ENCODE peak calls at places on chromosome 18, in four cellular contexts. F is ovary; I is sigmoid colon; J is CD8-positive, alpha-beta T cell. G is an unnamed sample. For H3K4me1, the result is how much of the 10 kb centered on the place peaks cover.

GRCh38 chr18:11857177-11857887 is 6.1 kb downstream of the CHMP1B start:
- DNase-seq in F (peak), J (no peak), I (peak), G (no peak)

GRCh38 chr18:7062844-7063243 is 54.8 kb downstream of the LAMA1 start:
- DNase-seq in J (no peak), F (no peak), I (no peak), G (no peak)

GRCh38 chr18:393558-393957 is 106.9 kb downstream of the COLEC12 start:
- DNase-seq in F (no peak), I (no peak), J (no peak), G (no peak)

GRCh38 chr18:24677011-24677410 is 216.6 kb downstream of the HRH4 start:
- DNase-seq in F (no peak), I (no peak), J (no peak), G (no peak)

GRCh38 chr18:50188652-50189051 is 6.3 kb downstream of the MYO5B start:
- DNase-seq in I (no peak), F (no peak), J (no peak), G (no peak)

GRCh38 chr18:9474103-9474982 is 970 bp upstream of the RALBP1 start:
- DNase-seq in F (peak), I (peak), J (no peak), G (no peak)

GRCh38 chr18:12334280-12335262 is 26.5 kb downstream of the TUBB6 start:
- DNase-seq in F (no peak), J (no peak), I (peak), G (no peak)

GRCh38 chr18:67385455-67385854 is 131.1 kb downstream of the DSEL start:
- DNase-seq in J (no peak), F (no peak), I (no peak), G (no peak)

GRCh38 chr18:43797347-43797746 is 520.1 kb upstream of the SYT4 start:
- DNase-seq in F (no peak), J (no peak), I (no peak), G (no peak)

GRCh38 chr18:8689431-8689830 is 15.9 kb upstream of the MTCL1 start:
- DNase-seq in I (no peak), J (no peak), F (no peak), G (no peak)

GRCh38 chr18:23311346-23312103 is 141.6 kb upstream of the RIOK3 start:
- DNase-seq in I (no peak), J (no peak), F (no peak), G (no peak)

DNA sequence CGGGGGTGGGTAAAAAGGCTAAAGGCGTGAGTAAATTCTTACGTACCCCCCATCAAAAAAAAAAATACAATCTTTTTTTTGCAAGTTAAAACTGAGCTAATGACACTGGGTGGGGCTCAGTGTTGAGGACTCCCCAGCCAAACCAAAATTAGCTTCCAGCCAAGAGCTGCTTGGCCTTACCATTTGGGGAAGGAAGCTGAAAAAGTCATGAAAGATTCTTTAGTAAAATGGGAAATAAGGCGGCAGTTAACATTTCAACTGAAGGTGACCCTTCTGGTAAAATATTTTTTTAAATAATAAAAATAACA is 16.4 kb downstream of the SMAD7 start:
- DNase-seq in J (no peak), I (no peak), F (no peak), G (no peak)
- H3K4me1 ChIP-seq in J (half or more), I (half or more), F (under half), G (half or more)

DNA sequence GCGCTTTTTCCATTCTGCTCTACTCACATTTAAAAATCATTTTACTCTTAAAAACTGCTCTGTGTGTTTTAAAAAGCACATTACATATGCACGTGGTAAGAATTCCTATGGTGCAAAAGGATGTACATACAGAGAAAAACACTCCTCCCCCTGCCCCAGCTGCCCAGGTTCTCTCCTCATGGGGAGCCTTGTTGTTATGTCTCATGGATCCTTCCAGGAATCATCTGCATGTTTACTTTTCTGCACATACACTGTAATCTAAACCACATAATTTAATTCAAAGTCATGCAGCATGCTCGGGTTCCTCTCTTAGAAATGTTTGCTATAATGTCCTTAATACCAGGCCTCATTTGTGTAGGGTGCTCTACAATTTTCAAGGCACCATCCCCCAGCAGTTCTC is 243.3 kb downstream of the LOXHD1 start:
- DNase-seq in F (no peak), J (no peak), I (no peak), G (no peak)
- H3K4me1 ChIP-seq in F (under half), J (under half), I (under half), G (under half)

GRCh38 chr18:70457788-70458187 is 168.9 kb downstream of the SOCS6 start:
- DNase-seq in F (no peak), I (no peak), J (no peak), G (no peak)

GRCh38 chr18:70454705-70455322 is 166.0 kb downstream of the SOCS6 start:
- DNase-seq in I (no peak), J (no peak), F (no peak), G (no peak)

GRCh38 chr18:70456376-70456775 is 167.5 kb downstream of the SOCS6 start:
- DNase-seq in F (no peak), J (no peak), I (no peak), G (no peak)

GRCh38 chr18:70459251-70459650 is 170.4 kb downstream of the SOCS6 start:
- DNase-seq in F (no peak), I (no peak), J (no peak), G (no peak)

GRCh38 chr18:70457223-70457622 is 168.4 kb downstream of the SOCS6 start:
- DNase-seq in J (no peak), F (no peak), I (no peak), G (no peak)
- H3K4me1 ChIP-seq in J (under half), F (under half), I (under half), G (under half)

GRCh38 chr18:59649575-59649974 is 47.6 kb downstream of the CCBE1 start:
- DNase-seq in I (no peak), J (no peak), F (no peak), G (no peak)

GRCh38 chr18:59650266-59650820 is 46.9 kb downstream of the CCBE1 start:
- DNase-seq in F (no peak), J (no peak), I (no peak), G (no peak)

GRCh38 chr18:59646946-59647307 is 50.3 kb downstream of the CCBE1 start:
- DNase-seq in I (no peak), J (no peak), F (no peak), G (no peak)

GRCh38 chr18:59655661-59656060 is 41.6 kb downstream of the CCBE1 start:
- DNase-seq in J (no peak), I (no peak), F (no peak), G (no peak)

DNA sequence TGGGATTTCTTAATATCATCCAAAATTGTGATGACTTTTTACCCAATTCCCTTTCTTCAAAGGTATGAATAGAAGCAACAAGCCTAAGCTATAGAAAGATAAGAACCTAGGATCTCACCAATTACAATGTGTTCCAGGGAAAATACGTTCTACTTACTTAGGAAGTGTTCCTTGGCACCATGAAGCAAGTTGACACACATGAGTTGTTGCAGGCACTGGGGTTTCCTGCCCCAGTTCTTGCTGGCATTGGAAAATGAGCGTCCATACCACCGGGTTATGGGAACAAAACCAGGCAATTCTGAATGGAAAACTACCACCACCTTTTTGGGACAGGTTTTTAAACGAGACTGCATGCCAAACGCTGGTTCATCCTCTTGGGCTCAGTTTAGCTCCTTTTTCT is 46.2 kb downstream of the CCBE1 start:
- DNase-seq in F (no peak), I (no peak), J (no peak), G (no peak)
- H3K4me1 ChIP-seq in F (under half), I (half or more), J (under half), G (under half)

G was measured in CD4-positive, alpha-beta memory T cell.